ENCODE peak calls at places on chromosomes 1 and 21, in six cellular contexts. I is AG08395, U is MCF 10A, W is dermis blood vessel endothelial cell, D is fibroblast of pulmonary artery, T is DMS 273 treated with DMSO at 0.1 percent for 48 hours. P is an unnamed sample.

GRCh38 chr1:11935040-11935378 is 492 bp downstream of the PLOD1 start:
- DNase-seq in T (no peak), D (no peak), W (no peak), I (no peak), U (no peak), P (no peak)

GRCh38 chr1:46613661-46614603 is 2.7 kb downstream of the MOB3C start:
- DNase-seq in W (peak), I (peak), U (peak), D (peak), T (peak), P (peak)

GRCh38 chr1:225886159-225887029 is 2.6 kb downstream of the LEFTY1 start:
- DNase-seq in T (no peak), U (peak), D (no peak), W (no peak), I (no peak), P (no peak)

GRCh38 chr1:16324456-16324890 is 27.8 kb downstream of the FBXO42 start:
- DNase-seq in U (peak), D (peak), I (peak), T (no peak), W (peak), P (peak)

GRCh38 chr21:41345934-41346685 is 15.7 kb upstream of the MX2 start:
- DNase-seq in T (no peak), D (no peak), W (no peak), U (no peak), I (no peak), P (no peak)

GRCh38 chr1:1337793-1338147 is 6.7 kb downstream of the TAS1R3 start:
- DNase-seq in I (no peak), W (no peak), D (no peak), U (no peak), T (no peak), P (peak)

GRCh38 chr1:174218983-174219382 is 59.7 kb downstream of the RABGAP1L start:
- DNase-seq in U (no peak), I (no peak), T (no peak), D (no peak), W (no peak), P (no peak)

GRCh38 chr1:29120955-29121485 is 2.7 kb downstream of the TMEM200B start:
- DNase-seq in D (peak), W (peak), T (no peak), U (no peak), I (peak), P (peak)

GRCh38 chr1:9729523-9729922 is 78.0 kb downstream of the PIK3CD start:
- DNase-seq in D (no peak), U (no peak), T (no peak), W (no peak), I (no peak), P (no peak)

GRCh38 chr1:89724369-89725015 is 91.6 kb downstream of the LRRC8C start:
- DNase-seq in T (no peak), D (peak), U (peak), W (peak), I (no peak), P (no peak)

GRCh38 chr1:152035406-152036315 is 1.1 kb downstream of the S100A11 start:
- DNase-seq in U (peak), T (no peak), I (peak), W (peak), D (peak), P (no peak)

GRCh38 chr1:117527566-117528102 is 78.2 kb upstream of the TENT5C start:
- DNase-seq in I (peak), U (no peak), D (peak), T (no peak), W (no peak), P (no peak)

GRCh38 chr1:42176902-42177519 is 12.5 kb upstream of the GUCA2A start:
- DNase-seq in I (peak), D (peak), U (peak), T (no peak), W (peak), P (no peak)

GRCh38 chr21:28737671-28738279 is 254.9 kb downstream of the LTN1 start:
- DNase-seq in D (peak), U (peak), T (no peak), I (peak), W (peak), P (no peak)

GRCh38 chr1:31667065-31667785 is 22.5 kb upstream of the PEF1 start:
- DNase-seq in W (no peak), T (no peak), I (no peak), U (no peak), D (no peak), P (no peak)

GRCh38 chr1:219155140-219155539 is 18.5 kb upstream of the LYPLAL1 start:
- DNase-seq in U (no peak), D (peak), T (no peak), I (no peak), W (no peak), P (no peak)

GRCh38 chr1:51612349-51612982 is 4.4 kb upstream of the OSBPL9 start:
- DNase-seq in U (no peak), D (no peak), W (no peak), I (peak), T (no peak), P (no peak)

GRCh38 chr1:170768929-170769328 is 105.0 kb downstream of the PRRX1 start:
- DNase-seq in W (no peak), D (peak), U (peak), T (no peak), I (no peak), P (no peak)

GRCh38 chr21:45724345-45724961 is 80.9 kb downstream of the PCBP3 start:
- DNase-seq in I (no peak), T (peak), U (no peak), D (no peak), W (no peak), P (no peak)

GRCh38 chr1:75696000-75696399 is 28.5 kb upstream of the ACADM start:
- DNase-seq in I (no peak), W (no peak), U (no peak), T (no peak), D (no peak), P (no peak)

GRCh38 chr21:14435423-14435822 is 52.5 kb upstream of the HSPA13 start:
- DNase-seq in D (no peak), T (no peak), W (no peak), U (no peak), I (no peak), P (no peak)

GRCh38 chr1:27332536-27333281 is 9.1 kb upstream of the SYTL1 start:
- DNase-seq in I (peak), T (no peak), U (peak), W (peak), D (peak), P (peak)

GRCh38 chr1:32536764-32537163 is 2.5 kb upstream of the ZBTB8A start:
- DNase-seq in D (no peak), U (no peak), T (no peak), I (no peak), W (no peak), P (no peak)

GRCh38 chr1:220363196-220363831 is 91.1 kb upstream of the RAB3GAP2 start:
- DNase-seq in I (peak), W (no peak), T (peak), U (peak), D (no peak), P (no peak)

GRCh38 chr1:172826096-172826741 is 167.3 kb downstream of the FASLG start:
- DNase-seq in W (peak), U (peak), I (peak), D (peak), T (peak), P (no peak)

GRCh38 chr1:85582687-85583354 is 2.3 kb downstream of the CCN1 start:
- DNase-seq in I (no peak), D (peak), W (peak), T (no peak), U (peak), P (peak)

GRCh38 chr1:210683403-210684047 is 354.8 kb downstream of the HHAT start:
- DNase-seq in I (no peak), W (no peak), T (no peak), U (no peak), D (no peak), P (peak)

GRCh38 chr1:224433041-224433670 is 1.4 kb downstream of the WDR26 start:
- DNase-seq in W (peak), T (no peak), I (peak), D (peak), U (peak), P (no peak)

GRCh38 chr1:34113887-34114286 is 51.1 kb downstream of the CSMD2 start:
- DNase-seq in D (peak), W (peak), U (peak), I (peak), T (no peak), P (no peak)

GRCh38 chr1:239250353-239251035 is 135.9 kb upstream of the CHRM3 start:
- DNase-seq in T (no peak), W (no peak), I (no peak), D (no peak), U (peak), P (no peak)

GRCh38 chr1:9807541-9807940 is 16.2 kb downstream of the CLSTN1 start:
- DNase-seq in I (no peak), D (no peak), T (no peak), W (no peak), U (no peak), P (no peak)

GRCh38 chr1:35726814-35727433 is 8.2 kb upstream of the C1orf216 start:
- DNase-seq in D (peak), W (peak), T (no peak), I (peak), U (peak), P (no peak)

GRCh38 chr1:94634977-94635416 is 93.4 kb upstream of the F3 start:
- DNase-seq in W (no peak), I (no peak), U (no peak), D (peak), T (peak), P (no peak)

GRCh38 chr1:72365693-72366092 is 83.4 kb upstream of the NEGR1 start:
- DNase-seq in D (no peak), I (no peak), W (no peak), T (no peak), U (no peak), P (no peak)

GRCh38 chr1:69055223-69055622 is 512.5 kb upstream of the LRRC7 start:
- DNase-seq in W (no peak), T (no peak), I (no peak), D (peak), U (peak), P (no peak)

GRCh38 chr1:100606438-100606837 is 68.5 kb downstream of the GPR88 start:
- DNase-seq in U (peak), W (peak), I (peak), T (no peak), D (peak), P (no peak)

GRCh38 chr1:11482904-11483479 is 4.0 kb downstream of the DISP3 start:
- DNase-seq in T (no peak), W (no peak), D (no peak), U (no peak), I (no peak), P (no peak)